ENCODE peak calls at places on chromosomes 7 and 10, in six cellular contexts. X is astrocyte; F is activated CD8-positive, alpha-beta memory T cell treated with anti-CD3 and anti-CD28 coated beads for 4 hours; O is stimulated activated CD8-positive, alpha-beta memory T cell treated with anti-CD3 and anti-CD28 coated beads, Interleukin-15, amount 100 ng/mL, for 24 hours; G is anterior cingulate cortex; N is stimulated activated CD4-positive, alpha-beta T cell treated with anti-CD3 and anti-CD28 coated beads, Interleukin-4, amount 100 ng/mL, for 4 hours. T is an unnamed sample.

GRCh38 chr10:114862456-114862855 is 40.9 kb downstream of the FHIP2A start:
- DNase-seq in X (no peak), F (no peak), O (no peak), G (no peak), N (no peak), T (no peak)

GRCh38 chr7:81715984-81716588 is 53.8 kb downstream of the HGF start:
- DNase-seq in X (peak), F (no peak), O (no peak), G (no peak), N (no peak), T (no peak)

GRCh38 chr7:131501422-131501821 is 55.0 kb downstream of the PODXL start:
- DNase-seq in X (peak), F (peak), O (no peak), G (no peak), N (peak), T (no peak)

GRCh38 chr7:144004703-144005102 is 4.6 kb downstream of the OR6B1 start:
- DNase-seq in X (no peak), F (no peak), O (no peak), G (no peak), N (no peak), T (no peak)

GRCh38 chr7:101151908-101152651 is 2.2 kb upstream of the AP1S1 start:
- DNase-seq in X (no peak), F (no peak), O (no peak), G (no peak), N (no peak), T (no peak)

GRCh38 chr10:79979973-79980687 is 31.2 kb upstream of the SFTPD start:
- DNase-seq in X (no peak), F (no peak), O (no peak), G (no peak), N (no peak), T (no peak)

GRCh38 chr7:27117687-27118491 is 12.7 kb downstream of the HOXA4 start:
- DNase-seq in X (peak), F (no peak), O (no peak), G (no peak), N (no peak), T (no peak)

GRCh38 chr10:93091960-93092359 is 18.3 kb downstream of the CYP26A1 start:
- DNase-seq in X (no peak), F (no peak), O (no peak), G (no peak), N (no peak), T (no peak)

GRCh38 chr10:88190123-88190522 is 326.7 kb downstream of the PTEN start:
- DNase-seq in X (no peak), F (no peak), O (no peak), G (no peak), N (no peak), T (no peak)

GRCh38 chr10:71408436-71409225 is 11.9 kb downstream of the CDH23 start:
- DNase-seq in X (no peak), F (no peak), O (no peak), G (no peak), N (no peak), T (no peak)

GRCh38 chr7:125423444-125424155 is 494.0 kb upstream of the POT1 start:
- DNase-seq in X (peak), F (no peak), O (no peak), G (no peak), N (no peak), T (no peak)

GRCh38 chr10:33329178-33329577 is 5.3 kb downstream of the NRP1 start:
- DNase-seq in X (no peak), F (no peak), O (no peak), G (no peak), N (no peak), T (no peak)

GRCh38 chr10:42926831-42927230 is 144.2 kb downstream of the BMS1 start:
- DNase-seq in X (no peak), F (no peak), O (no peak), G (no peak), N (no peak), T (no peak)

GRCh38 chr7:121966538-121967332 is 93.8 kb downstream of the PTPRZ1 start:
- DNase-seq in X (no peak), F (no peak), O (no peak), G (no peak), N (no peak), T (no peak)

GRCh38 chr7:96699219-96699871 is 10.3 kb downstream of the SEM1 start:
- DNase-seq in X (no peak), F (no peak), O (no peak), G (no peak), N (no peak), T (no peak)

GRCh38 chr7:132709971-132710567 is 133.8 kb upstream of the PLXNA4 start:
- DNase-seq in X (peak), F (no peak), O (no peak), G (no peak), N (no peak), T (no peak)

GRCh38 chr7:127383123-127383835 is 9.2 kb downstream of the ZNF800 start:
- DNase-seq in X (peak), F (no peak), O (no peak), G (no peak), N (no peak), T (no peak)

GRCh38 chr7:41890631-41891265 is 187.9 kb upstream of the INHBA start:
- DNase-seq in X (no peak), F (no peak), O (no peak), G (no peak), N (no peak), T (no peak)